ENCODE peak calls at places on chromosomes 11 and 22, in ten cellular contexts. Z, N, P, B, L, U, M, E, W and D are unnamed samples.

GRCh38 chr22:49300951-49301397 is 526.7 kb downstream of the BRD1 start:
- DNase-seq in U (no peak), L (no peak), Z (no peak), N (no peak), B (no peak), P (no peak), M (no peak), E (peak), W (no peak), D (no peak)

GRCh38 chr11:121964591-121964990 is 151.4 kb downstream of the BLID start:
- DNase-seq in E (no peak), N (no peak), P (no peak), B (no peak), W (peak), L (no peak), Z (peak), U (no peak), M (no peak), D (no peak)

GRCh38 chr11:43316451-43316850 is 4.7 kb downstream of the API5 start:
- DNase-seq in P (no peak), U (peak), E (no peak), Z (peak), B (no peak), W (peak), L (peak), N (peak), M (no peak), D (no peak)

GRCh38 chr22:46250783-46251125 is 661 bp upstream of the CDPF1 start:
- DNase-seq in P (peak), L (no peak), N (no peak), W (no peak), M (no peak), Z (no peak), U (peak), B (no peak), E (no peak), D (no peak)

GRCh38 chr11:118623291-118623655 is 15.9 kb downstream of the PHLDB1 start:
- DNase-seq in B (no peak), P (no peak), W (peak), L (no peak), U (peak), E (peak), Z (peak), M (peak), N (no peak), D (no peak)

GRCh38 chr11:44623716-44624491 is 58.4 kb downstream of the CD82 start:
- DNase-seq in B (peak), P (peak), M (no peak), Z (no peak), N (no peak), W (no peak), U (no peak), E (no peak), L (no peak), D (peak)

GRCh38 chr22:38973289-38974169 is 8.6 kb upstream of the APOBEC3B start:
- DNase-seq in Z (peak), E (no peak), B (peak), M (no peak), P (peak), U (peak), N (no peak), W (peak), L (peak), D (peak)

GRCh38 chr11:120248551-120249278 is 8.8 kb downstream of the POU2F3 start:
- DNase-seq in W (peak), Z (peak), B (no peak), U (no peak), P (no peak), M (no peak), N (peak), E (no peak), L (peak), D (no peak)

GRCh38 chr11:19774817-19775600 is 62.4 kb downstream of the NAV2 start:
- DNase-seq in E (no peak), P (no peak), M (no peak), W (no peak), U (no peak), N (no peak), L (no peak), Z (no peak), B (no peak), D (no peak)

GRCh38 chr11:94938399-94939055 is 34.8 kb downstream of the CWC15 start:
- DNase-seq in U (no peak), Z (peak), N (no peak), P (no peak), L (no peak), M (peak), B (no peak), W (peak), E (peak), D (no peak)

GRCh38 chr11:76424379-76424778 is 20.4 kb upstream of the EMSY start:
- DNase-seq in M (no peak), Z (no peak), N (peak), U (no peak), P (no peak), E (no peak), L (peak), W (no peak), B (no peak), D (peak)

GRCh38 chr11:95498731-95499396 is 267.9 kb upstream of the SESN3 start:
- DNase-seq in Z (no peak), P (no peak), N (no peak), L (no peak), U (no peak), M (no peak), E (no peak), B (no peak), W (peak), D (no peak)

GRCh38 chr11:94563176-94563847 is 3.9 kb upstream of the PIWIL4 start:
- DNase-seq in W (peak), Z (peak), M (no peak), L (no peak), P (no peak), U (no peak), E (no peak), B (no peak), N (no peak), D (no peak)

DNA sequence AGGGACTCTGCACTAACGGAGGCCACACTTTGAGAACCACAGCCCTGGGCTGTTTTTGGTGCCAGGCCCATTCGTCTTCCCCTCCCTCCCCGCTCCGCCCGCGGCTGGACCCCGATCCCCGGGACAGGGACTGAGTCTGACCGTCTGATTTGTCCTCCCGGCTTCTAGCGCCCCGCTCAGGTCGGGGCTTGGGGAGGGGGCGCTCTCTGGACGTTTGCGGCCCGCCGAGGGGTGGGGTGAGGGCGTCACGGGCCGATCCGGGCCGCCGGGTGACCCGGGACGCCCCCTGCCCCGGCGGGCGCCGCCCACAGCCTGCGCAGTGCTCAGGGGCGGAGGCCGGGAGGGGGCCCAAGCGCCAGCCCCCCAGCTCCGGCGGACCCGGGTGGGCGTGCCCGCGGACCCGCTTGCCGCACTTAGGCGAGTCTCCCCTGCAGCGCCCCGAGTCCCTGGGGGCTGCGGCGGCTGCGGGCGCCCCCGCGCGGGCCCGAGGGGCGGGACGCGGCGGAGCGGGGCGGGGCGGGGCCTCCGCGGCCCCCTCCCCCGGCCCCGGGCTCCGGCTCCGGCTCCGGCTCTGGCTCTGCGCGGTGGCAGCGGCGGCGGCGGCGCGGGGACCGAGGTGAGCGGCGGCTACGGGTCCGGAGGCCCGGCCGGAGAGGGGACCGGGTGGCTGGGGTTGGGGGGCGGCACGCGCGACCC is 33.7 kb upstream of the PRR5 start:
- DNase-seq in E (no peak), Z (no peak), W (no peak), M (peak), L (no peak), N (no peak), U (no peak), B (no peak), P (peak), D (no peak)
- TF ChIP-seq CTCF in E (no peak), Z (no peak), W (no peak), M (peak), L (no peak), N (no peak), U (no peak), B (no peak), P (peak), D (no peak)

DNA sequence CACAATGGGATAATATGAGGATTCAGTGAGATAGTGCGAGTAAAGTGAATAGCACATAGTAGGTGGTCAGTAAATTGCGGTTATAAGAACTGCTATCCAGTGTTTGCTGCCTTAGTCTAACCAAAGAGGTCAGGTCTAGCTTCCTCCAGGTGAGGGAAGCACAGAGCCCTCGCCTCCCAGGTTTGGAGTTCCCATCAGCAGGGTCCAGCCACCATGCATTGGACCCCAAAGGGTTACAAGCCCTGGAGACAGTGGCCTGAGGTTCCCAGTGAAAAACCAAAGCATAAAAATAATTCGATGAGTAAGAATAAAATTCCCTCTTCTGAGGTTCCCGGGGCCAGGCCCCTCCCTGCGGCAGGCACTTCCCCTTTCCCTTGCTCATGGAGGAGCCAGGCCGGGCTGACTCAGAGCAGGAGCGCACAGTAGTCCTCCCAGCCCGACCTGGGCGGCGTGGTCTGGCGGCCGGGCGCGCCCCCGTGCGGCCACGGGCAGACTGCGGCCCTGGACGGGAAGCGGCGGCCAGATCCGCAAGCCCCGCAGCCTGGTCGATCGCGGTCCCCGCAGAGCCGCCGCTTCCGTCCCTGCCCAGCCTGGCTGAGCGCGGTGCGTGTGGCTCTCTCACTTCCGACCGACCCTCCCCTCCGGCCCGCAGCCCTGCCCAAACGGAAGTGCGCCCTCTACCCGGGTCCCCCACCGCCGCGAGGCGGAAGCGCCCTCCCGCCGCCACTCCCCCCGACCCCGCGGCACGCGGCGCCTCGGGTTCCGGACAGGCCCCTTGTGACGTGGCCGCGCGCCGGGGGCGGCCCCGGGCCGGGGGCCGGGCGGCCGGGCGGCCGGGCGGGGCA is at the start of gene SLC39A13:
- DNase-seq in N (peak), W (peak), E (peak), L (peak), M (peak), U (peak), Z (peak), B (peak), P (peak), D (peak)
- TF ChIP-seq CTCF in N (peak), W (peak), E (peak), L (peak), M (peak), U (peak), Z (peak), B (peak), P (peak), D (peak)

GRCh38 chr11:81870066-81870412 is 863.6 kb downstream of the FAM181B start:
- DNase-seq in L (no peak), W (no peak), N (no peak), B (no peak), P (no peak), U (no peak), M (no peak), E (no peak), Z (no peak), D (no peak)
- TF ChIP-seq CTCF in L (no peak), W (no peak), N (no peak), B (no peak), P (no peak), U (no peak), M (no peak), E (no peak), Z (no peak), D (no peak)

GRCh38 chr22:50694766-50695420 is 22.3 kb downstream of the SHANK3 start:
- DNase-seq in W (no peak), L (no peak), E (peak), B (no peak), N (no peak), Z (no peak), U (no peak), P (no peak), M (no peak), D (no peak)

GRCh38 chr22:50694099-50694498 is 21.5 kb downstream of the SHANK3 start:
- DNase-seq in E (no peak), Z (peak), N (no peak), M (no peak), B (no peak), P (no peak), U (no peak), L (peak), W (peak), D (no peak)

GRCh38 chr22:50688448-50688847 is 15.8 kb downstream of the SHANK3 start:
- DNase-seq in E (peak), N (no peak), B (no peak), Z (no peak), L (no peak), W (no peak), M (no peak), U (no peak), P (peak), D (no peak)

GRCh38 chr22:50693462-50693861 is 20.8 kb downstream of the SHANK3 start:
- DNase-seq in B (no peak), L (no peak), N (no peak), Z (no peak), E (no peak), M (no peak), U (no peak), P (no peak), W (no peak), D (no peak)

GRCh38 chr22:50691521-50691920 is 18.9 kb downstream of the SHANK3 start:
- DNase-seq in Z (peak), W (peak), M (no peak), E (no peak), U (peak), N (no peak), P (peak), L (peak), B (no peak), D (no peak)
- TF ChIP-seq CTCF in Z (peak), W (peak), M (peak), E (peak), U (peak), N (peak), P (peak), L (peak), B (no peak), D (peak)

GRCh38 chr11:33933607-33934006 is 41.7 kb upstream of the LMO2 start:
- DNase-seq in E (no peak), B (no peak), Z (no peak), M (no peak), W (no peak), P (no peak), N (no peak), U (no peak), L (no peak), D (no peak)
- TF ChIP-seq CTCF in E (no peak), B (no peak), Z (no peak), M (no peak), W (no peak), P (no peak), N (no peak), U (no peak), L (no peak), D (no peak)

GRCh38 chr11:87290304-87290922 is 252.7 kb downstream of the TMEM135 start:
- DNase-seq in Z (peak), P (no peak), L (peak), B (no peak), E (no peak), U (no peak), M (peak), N (no peak), W (peak), D (peak)
- TF ChIP-seq CTCF in Z (peak), P (no peak), L (peak), B (peak), E (peak), U (peak), M (peak), N (peak), W (peak), D (peak)

DNA sequence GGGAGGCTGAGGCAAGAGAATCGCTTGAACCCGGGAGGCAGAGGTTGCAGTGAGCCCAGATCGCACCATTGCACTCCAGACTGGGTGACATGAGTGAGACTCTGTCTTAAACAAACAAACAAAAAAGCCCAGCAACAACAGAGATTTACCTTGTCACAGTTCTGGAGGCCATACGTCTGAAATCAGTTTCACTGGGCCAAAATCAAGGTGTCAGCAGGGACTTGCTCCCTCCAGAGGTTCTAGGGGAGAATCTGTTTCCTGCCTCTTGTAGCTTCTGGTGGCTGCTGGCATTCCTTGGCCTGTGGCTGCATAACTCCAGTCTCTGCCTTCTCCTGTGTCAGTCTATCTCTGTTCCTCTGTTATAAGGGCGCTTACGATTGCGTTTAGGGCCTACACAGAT is 1.5 kb downstream of the DDX10 start:
- DNase-seq in E (no peak), L (peak), B (no peak), P (no peak), M (no peak), N (no peak), Z (no peak), U (no peak), W (peak), D (no peak)
- TF ChIP-seq CTCF in E (no peak), L (no peak), B (no peak), P (no peak), M (no peak), N (peak), Z (peak), U (no peak), W (no peak), D (no peak)

GRCh38 chr11:57085604-57086003 is 96.1 kb upstream of the LRRC55 start:
- DNase-seq in E (no peak), P (no peak), M (no peak), W (peak), N (no peak), U (no peak), L (no peak), Z (no peak), B (no peak), D (no peak)
- TF ChIP-seq CTCF in E (no peak), P (no peak), M (peak), W (peak), N (no peak), U (no peak), L (no peak), Z (peak), B (no peak), D (no peak)